ENCODE peak calls at places on chromosomes 16 and 17, in nine cellular contexts. K is left ventricle myocardium inferior, M is IMR-90, A is lower leg skin, C is neural progenitor cell, Q is breast epithelium, D is esophagus muscularis mucosa, Y is PC-9, E is choroid plexus epithelial cell. O is an unnamed sample.

GRCh38 chr17:28579526-28579925 is 2.8 kb upstream of the ALDOC start:
- DNase-seq in K (no peak), M (no peak), A (no peak), C (no peak), Q (no peak), D (no peak), Y (no peak), E (no peak), O (no peak)

GRCh38 chr16:81569361-81570034 is 124.9 kb downstream of the CMIP start:
- DNase-seq in K (no peak), M (no peak), A (no peak), C (no peak), Q (peak), D (no peak), Y (peak), E (no peak), O (no peak)

GRCh38 chr17:7043544-7044268 is at the start of gene SLC16A11:
- DNase-seq in K (peak), M (peak), A (peak), C (peak), Q (no peak), D (no peak), Y (no peak), E (peak), O (peak)

GRCh38 chr16:3810198-3810664 is 70.3 kb downstream of the CREBBP start:
- DNase-seq in K (no peak), M (no peak), A (no peak), C (no peak), Q (no peak), D (no peak), Y (no peak), E (no peak), O (no peak)

GRCh38 chr17:75684249-75684648 is 17.1 kb downstream of the SAP30BP start:
- DNase-seq in K (no peak), M (peak), A (no peak), C (no peak), Q (no peak), D (no peak), Y (no peak), E (no peak), O (peak)

GRCh38 chr17:48541574-48542113 is 3.3 kb downstream of the HOXB2 start:
- DNase-seq in K (peak), M (peak), A (peak), C (peak), Q (no peak), D (no peak), Y (no peak), E (no peak), O (peak)

GRCh38 chr16:28212532-28212873 is 738 bp upstream of the XPO6 start:
- DNase-seq in K (no peak), M (peak), A (no peak), C (no peak), Q (no peak), D (no peak), Y (no peak), E (no peak), O (peak)

GRCh38 chr16:86091976-86092375 is 193.0 kb downstream of the IRF8 start:
- DNase-seq in K (no peak), M (no peak), A (no peak), C (no peak), Q (no peak), D (no peak), Y (no peak), E (no peak), O (no peak)

GRCh38 chr16:77807-78443 is at the start of gene MPG:
- DNase-seq in K (peak), M (peak), A (peak), C (peak), Q (peak), D (peak), Y (peak), E (peak), O (peak)

GRCh38 chr16:85607331-85607765 is 5.8 kb upstream of the GSE1 start:
- DNase-seq in K (no peak), M (no peak), A (no peak), C (peak), Q (no peak), D (no peak), Y (no peak), E (no peak), O (no peak)

GRCh38 chr16:88711750-88712340 is 5.5 kb downstream of the CTU2 start:
- DNase-seq in K (no peak), M (no peak), A (no peak), C (no peak), Q (no peak), D (no peak), Y (no peak), E (no peak), O (no peak)

GRCh38 chr16:50839356-50839755 is 97.5 kb downstream of the CYLD start:
- DNase-seq in K (no peak), M (no peak), A (no peak), C (no peak), Q (no peak), D (no peak), Y (no peak), E (no peak), O (no peak)

GRCh38 chr16:58814348-58814801 is 80.3 kb upstream of the GOT2 start:
- DNase-seq in K (peak), M (peak), A (peak), C (peak), Q (no peak), D (no peak), Y (no peak), E (peak), O (peak)

GRCh38 chr17:45129940-45130639 is 2.2 kb downstream of the PLCD3 start:
- DNase-seq in K (no peak), M (peak), A (no peak), C (no peak), Q (no peak), D (no peak), Y (peak), E (no peak), O (no peak)
- H3K4me3 ChIP-seq in K (peak), M (no peak), A (no peak), C (no peak), Q (peak), D (no peak), Y (no peak), E (no peak), O (no peak)

DNA sequence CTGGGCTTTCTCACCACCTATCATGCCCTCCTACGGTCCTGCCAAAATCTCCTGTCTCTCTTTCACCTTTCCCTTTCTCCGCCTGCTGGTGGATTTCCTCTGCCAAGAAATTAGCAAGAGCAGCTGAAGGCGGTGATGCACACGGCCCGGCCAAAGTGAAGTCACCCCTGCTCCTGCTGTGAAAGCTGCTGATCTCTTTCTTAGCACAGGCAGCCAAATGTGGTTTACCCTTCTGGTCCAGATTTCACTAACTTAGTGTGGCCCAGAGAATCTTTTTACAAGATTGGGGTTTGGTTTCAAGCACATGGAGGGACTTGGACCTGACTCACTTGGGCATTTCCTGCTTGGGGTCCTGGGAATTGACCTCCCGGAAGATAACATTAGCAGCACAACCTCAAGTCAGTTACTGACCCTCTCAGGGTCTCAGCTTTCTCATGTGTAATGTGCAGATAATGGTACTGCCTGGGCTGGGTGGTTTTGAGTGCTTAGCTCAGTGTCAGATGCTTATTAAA is 155.7 kb downstream of the SOCS1 start:
- DNase-seq in K (peak), M (peak), A (peak), C (peak), Q (peak), D (no peak), Y (peak), E (peak), O (peak)
- TF ChIP-seq CTCF in K (peak), M (peak), A (no peak), C (peak), Q (peak), D (peak), Y (no peak), E (peak), O (peak)

DNA sequence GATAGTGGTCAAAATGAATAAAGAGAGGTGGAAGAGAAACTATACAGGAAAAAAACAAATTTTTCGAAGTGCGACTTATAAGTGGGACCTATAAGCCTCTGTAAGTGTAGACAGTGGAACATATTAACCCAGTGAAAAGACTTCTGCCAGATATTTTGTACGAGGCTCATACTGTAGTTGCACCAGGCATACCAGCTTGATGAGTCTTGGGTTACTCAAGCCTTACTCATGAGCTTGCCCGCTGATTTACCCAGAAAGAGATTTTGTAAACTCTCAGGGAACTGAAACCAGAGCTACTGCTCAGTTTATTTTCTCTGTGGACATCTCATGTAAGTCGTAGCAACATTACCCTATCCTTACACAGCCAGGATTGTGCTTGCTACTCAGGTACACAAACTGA is 708.0 kb upstream of the SOX9 start:
- DNase-seq in K (no peak), M (peak), A (no peak), C (no peak), Q (no peak), D (no peak), Y (peak), E (peak), O (peak)
- H3K4me3 ChIP-seq in K (no peak), M (no peak), A (no peak), C (no peak), Q (no peak), D (no peak), Y (no peak), E (no peak), O (no peak)

GRCh38 chr16:71746442-71747046 is 22.0 kb upstream of the PHLPP2 start:
- DNase-seq in K (no peak), M (peak), A (no peak), C (peak), Q (no peak), D (no peak), Y (peak), E (peak), O (peak)
- TF ChIP-seq CTCF in K (peak), M (peak), A (peak), C (peak), Q (peak), D (peak), Y (peak), E (peak), O (peak)

GRCh38 chr17:44008205-44008909 is 3.9 kb downstream of the NAGS start:
- DNase-seq in K (no peak), M (no peak), A (no peak), C (no peak), Q (no peak), D (no peak), Y (no peak), E (no peak), O (no peak)
- H3K4me3 ChIP-seq in K (peak), M (no peak), A (no peak), C (no peak), Q (peak), D (peak), Y (no peak), E (peak), O (peak)

DNA sequence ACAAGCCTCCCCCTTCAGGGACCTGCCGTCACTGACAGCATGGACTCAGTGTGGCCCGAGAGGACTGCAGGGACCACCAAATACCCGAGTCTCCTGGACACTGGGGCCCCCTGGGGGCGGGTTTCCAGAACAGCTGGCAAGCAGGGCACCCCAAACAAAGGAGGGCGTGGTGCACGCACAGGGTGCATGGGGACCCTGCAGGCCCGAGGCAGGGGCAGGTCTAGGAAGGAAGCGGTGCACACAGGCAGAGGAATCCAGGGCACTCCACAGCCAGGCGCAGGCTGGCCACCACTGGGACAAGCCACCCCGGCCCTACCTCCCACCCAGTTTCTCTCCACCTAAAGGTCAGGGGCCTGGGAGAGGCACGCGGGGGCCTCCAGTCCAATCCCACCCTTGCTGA is 28.7 kb upstream of the ENPP7 start:
- DNase-seq in K (no peak), M (no peak), A (no peak), C (peak), Q (no peak), D (no peak), Y (no peak), E (no peak), O (no peak)
- TF ChIP-seq CTCF in K (no peak), M (no peak), A (no peak), C (peak), Q (no peak), D (no peak), Y (no peak), E (peak), O (no peak)

DNA sequence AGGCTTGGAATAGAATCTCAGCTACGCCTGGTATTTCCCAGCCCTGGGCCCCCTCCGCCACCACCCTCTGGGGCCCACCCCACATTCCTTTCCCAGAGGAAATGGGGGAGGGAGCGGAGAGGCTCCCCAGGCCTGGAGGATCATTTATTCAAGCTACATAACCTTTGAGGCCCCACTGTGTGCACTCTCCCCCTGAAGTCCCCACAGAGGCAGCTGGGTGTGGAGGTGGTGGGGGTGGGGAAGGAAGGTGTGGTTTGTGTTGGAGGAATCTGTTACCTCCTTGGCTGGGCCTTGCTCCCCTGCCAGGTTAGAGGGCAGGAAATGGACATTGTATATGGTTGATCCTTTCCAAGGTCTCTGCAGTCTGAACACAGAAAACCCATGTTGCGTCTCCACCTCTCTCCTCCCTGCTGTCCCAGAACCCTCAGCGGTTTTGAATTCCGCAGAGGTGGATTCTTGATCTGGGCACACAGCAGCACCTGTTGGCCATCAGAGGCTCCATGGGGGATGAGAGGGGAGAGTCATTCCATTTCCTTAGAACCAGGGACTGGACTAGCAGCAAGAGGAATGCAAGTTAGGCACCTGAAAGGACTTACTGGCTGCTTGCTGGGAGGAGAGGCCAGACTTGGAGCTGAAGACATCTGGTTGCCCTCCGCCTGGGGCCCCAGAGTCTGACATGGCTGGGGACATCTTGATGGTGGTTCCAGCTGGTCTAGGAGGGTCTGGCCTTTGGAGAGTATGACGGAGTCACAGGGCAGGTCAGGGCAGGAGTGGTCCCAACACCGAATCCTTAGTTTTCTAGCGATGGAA is 23.0 kb downstream of the ARHGAP23 start:
- DNase-seq in K (peak), M (peak), A (no peak), C (peak), Q (peak), D (no peak), Y (peak), E (peak), O (peak)
- H3K4me3 ChIP-seq in K (peak), M (peak), A (no peak), C (peak), Q (peak), D (peak), Y (no peak), E (peak), O (peak)

DNA sequence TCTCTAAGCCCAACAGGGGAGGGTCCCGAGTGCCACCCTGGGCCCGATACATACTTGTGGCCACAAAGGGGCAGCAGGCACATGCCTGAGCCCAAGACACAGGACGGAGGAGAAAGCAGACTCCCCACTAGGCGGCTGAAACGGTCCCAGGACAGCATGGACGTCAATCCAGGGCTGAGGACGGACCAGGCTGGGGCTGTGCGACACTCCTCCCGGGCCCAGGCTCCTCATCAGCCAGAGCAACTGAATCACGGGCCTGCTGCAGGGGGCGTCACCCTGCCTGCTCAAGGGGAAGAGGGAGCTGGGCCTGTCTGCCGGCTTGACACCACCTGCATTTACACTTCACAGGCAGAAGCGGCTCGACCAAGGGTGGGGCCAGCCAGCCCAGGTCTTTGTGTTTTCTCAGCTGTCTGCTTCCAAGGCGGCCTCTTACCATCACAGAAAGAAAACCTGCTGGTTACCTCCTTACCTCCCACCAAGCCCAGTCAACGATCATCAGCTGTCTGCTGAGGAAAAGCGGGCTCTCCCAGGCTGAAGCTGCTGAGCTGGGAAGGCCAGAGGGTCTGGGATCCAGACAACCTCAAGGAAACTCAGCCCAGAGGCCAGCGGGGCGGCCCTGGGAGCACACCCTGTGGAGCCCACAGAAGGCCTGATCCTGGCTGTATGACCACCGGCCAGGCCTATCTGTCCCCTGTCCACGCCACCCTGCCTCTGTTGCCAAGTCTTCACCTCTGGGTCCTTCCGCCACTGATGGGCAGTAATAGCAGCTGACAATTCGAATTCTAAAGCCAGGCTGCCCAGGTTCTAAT is 26.4 kb downstream of the KIFC3 start:
- DNase-seq in K (no peak), M (no peak), A (no peak), C (peak), Q (no peak), D (no peak), Y (no peak), E (peak), O (peak)
- TF ChIP-seq CTCF in K (no peak), M (peak), A (no peak), C (peak), Q (no peak), D (peak), Y (no peak), E (peak), O (peak)

GRCh38 chr17:4858880-4859260 is 25.7 kb downstream of the MINK1 start:
- DNase-seq in K (peak), M (peak), A (peak), C (no peak), Q (peak), D (no peak), Y (peak), E (peak), O (peak)

GRCh38 chr17:4861052-4861451 is 27.9 kb downstream of the MINK1 start:
- DNase-seq in K (no peak), M (no peak), A (no peak), C (no peak), Q (no peak), D (no peak), Y (no peak), E (no peak), O (no peak)

GRCh38 chr17:4858068-4858879 is 25.1 kb downstream of the MINK1 start:
- DNase-seq in K (no peak), M (no peak), A (no peak), C (peak), Q (peak), D (no peak), Y (no peak), E (no peak), O (no peak)

GRCh38 chr17:4860651-4861050 is 27.5 kb downstream of the MINK1 start:
- DNase-seq in K (no peak), M (no peak), A (no peak), C (no peak), Q (no peak), D (no peak), Y (no peak), E (no peak), O (no peak)

DNA sequence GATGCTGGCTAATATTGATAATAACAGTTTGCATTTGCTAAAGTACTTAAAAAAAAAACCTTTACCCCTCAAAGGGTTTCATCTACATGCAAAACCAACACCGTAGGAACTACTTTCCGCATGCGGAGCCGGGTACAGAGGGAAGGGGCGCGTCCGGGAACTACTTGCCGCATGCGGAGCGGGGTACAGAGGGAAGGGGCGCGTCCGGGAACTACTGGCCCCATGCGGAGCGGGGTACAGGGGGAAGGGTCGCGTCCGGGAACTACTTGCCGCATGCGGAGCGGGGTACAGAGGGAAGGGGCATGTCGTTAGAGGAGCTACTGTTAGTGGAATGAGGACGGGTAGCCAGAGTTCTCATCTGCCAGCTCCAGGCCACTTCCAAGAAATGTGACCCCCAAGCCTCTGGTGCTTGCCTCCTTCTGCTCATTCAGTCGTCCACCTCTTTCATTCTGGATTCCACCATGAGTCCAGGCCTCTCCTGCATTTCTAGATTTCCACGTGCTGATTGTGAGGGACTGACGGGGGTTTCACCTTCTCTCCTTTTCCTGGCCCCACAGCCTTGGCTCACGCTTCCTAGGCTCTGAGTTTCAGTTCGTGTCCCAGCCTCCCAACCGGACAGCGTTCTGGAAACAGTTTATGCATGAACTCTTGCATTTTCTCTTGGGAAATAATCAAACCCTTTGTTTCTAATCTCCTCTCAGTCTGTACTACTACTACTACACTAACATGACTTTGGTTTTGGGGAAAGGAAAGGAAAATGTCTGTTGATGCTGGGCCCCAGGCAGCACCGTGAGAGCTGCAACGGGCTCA is 26.9 kb downstream of the MINK1 start:
- DNase-seq in K (no peak), M (no peak), A (no peak), C (no peak), Q (no peak), D (no peak), Y (no peak), E (no peak), O (no peak)
- H3K4me3 ChIP-seq in K (peak), M (no peak), A (no peak), C (no peak), Q (peak), D (no peak), Y (no peak), E (no peak), O (no peak)